ENCODE peak calls at places on chromosomes 16 and 17, in four cellular contexts. One of them, this sample, is unnamed.

GRCh38 chr17:80899402-80900268 is 92.0 kb upstream of the CHMP6 start:
- DNase-seq in hepatic stellate cell: peak
- DNase-seq in AG04450: no peak
- DNase-seq in AG09309: no peak
- DNase-seq in this sample: no peak

GRCh38 chr16:10600792-10601443 is 20.5 kb upstream of the EMP2 start:
- DNase-seq in hepatic stellate cell: no peak
- DNase-seq in AG04450: no peak
- DNase-seq in AG09309: peak
- DNase-seq in this sample: no peak

GRCh38 chr17:81659038-81659437 is 2.7 kb upstream of the PDE6G start:
- DNase-seq in hepatic stellate cell: no peak
- DNase-seq in AG04450: no peak
- DNase-seq in AG09309: no peak
- DNase-seq in this sample: no peak

GRCh38 chr16:83233153-83233552 is 574.6 kb upstream of the HSBP1 start:
- DNase-seq in hepatic stellate cell: peak
- DNase-seq in AG04450: no peak
- DNase-seq in AG09309: no peak
- DNase-seq in this sample: peak

GRCh38 chr16:89722392-89723278 is 1.3 kb downstream of the ZNF276 start:
- DNase-seq in hepatic stellate cell: no peak
- DNase-seq in AG04450: no peak
- DNase-seq in AG09309: no peak
- DNase-seq in this sample: peak

GRCh38 chr16:19168173-19169080 is at the start of gene SYT17:
- DNase-seq in hepatic stellate cell: no peak
- DNase-seq in AG04450: no peak
- DNase-seq in AG09309: no peak
- DNase-seq in this sample: peak

GRCh38 chr17:1649844-1650409 is at the start of gene RILP:
- DNase-seq in hepatic stellate cell: peak
- DNase-seq in AG04450: no peak
- DNase-seq in AG09309: no peak
- DNase-seq in this sample: peak

GRCh38 chr17:50687200-50688066 is 20.3 kb downstream of the ANKRD40 start:
- DNase-seq in hepatic stellate cell: no peak
- DNase-seq in AG04450: no peak
- DNase-seq in AG09309: no peak
- DNase-seq in this sample: peak

GRCh38 chr16:4339909-4340308 is 11.2 kb downstream of the PAM16 start:
- DNase-seq in hepatic stellate cell: no peak
- DNase-seq in AG04450: peak
- DNase-seq in AG09309: no peak
- DNase-seq in this sample: peak

GRCh38 chr17:77473615-77474226 is 333.0 kb downstream of the SEC14L1 start:
- DNase-seq in hepatic stellate cell: no peak
- DNase-seq in AG04450: no peak
- DNase-seq in AG09309: no peak
- DNase-seq in this sample: no peak

GRCh38 chr16:80666378-80667257 is 125.8 kb downstream of the DYNLRB2 start:
- DNase-seq in hepatic stellate cell: no peak
- DNase-seq in AG04450: no peak
- DNase-seq in AG09309: no peak
- DNase-seq in this sample: no peak

GRCh38 chr16:1770328-1771071 is 843 bp downstream of the NME3 start:
- DNase-seq in hepatic stellate cell: peak
- DNase-seq in AG04450: no peak
- DNase-seq in AG09309: no peak
- DNase-seq in this sample: peak

GRCh38 chr17:50028207-50029120 is 27.4 kb upstream of the ITGA3 start:
- DNase-seq in hepatic stellate cell: no peak
- DNase-seq in AG04450: no peak
- DNase-seq in AG09309: peak
- DNase-seq in this sample: peak

GRCh38 chr17:28347261-28347891 is 10.0 kb downstream of the POLDIP2 start:
- DNase-seq in hepatic stellate cell: peak
- DNase-seq in AG04450: peak
- DNase-seq in AG09309: peak
- DNase-seq in this sample: peak

GRCh38 chr16:84718-85452 is 6.9 kb downstream of the MPG start:
- DNase-seq in hepatic stellate cell: peak
- DNase-seq in AG04450: peak
- DNase-seq in AG09309: peak
- DNase-seq in this sample: peak

GRCh38 chr17:56956992-56957391 is 3.9 kb downstream of the COIL start:
- DNase-seq in hepatic stellate cell: no peak
- DNase-seq in AG04450: no peak
- DNase-seq in AG09309: no peak
- DNase-seq in this sample: no peak

GRCh38 chr17:42423766-42424165 is 710 bp upstream of the CAVIN1 start:
- DNase-seq in hepatic stellate cell: no peak
- DNase-seq in AG04450: no peak
- DNase-seq in AG09309: no peak
- DNase-seq in this sample: no peak

GRCh38 chr16:1784977-1785845 is 2.5 kb downstream of the NUBP2 start:
- DNase-seq in hepatic stellate cell: no peak
- DNase-seq in AG04450: no peak
- DNase-seq in AG09309: no peak
- DNase-seq in this sample: no peak

GRCh38 chr17:42832213-42832933 is 824 bp upstream of the PSME3 start:
- DNase-seq in hepatic stellate cell: no peak
- DNase-seq in AG04450: no peak
- DNase-seq in AG09309: no peak
- DNase-seq in this sample: no peak

GRCh38 chr17:74527756-74528155 is 3.5 kb downstream of the CD300LB start:
- DNase-seq in hepatic stellate cell: no peak
- DNase-seq in AG04450: no peak
- DNase-seq in AG09309: no peak
- DNase-seq in this sample: no peak

GRCh38 chr17:28133562-28133970 is 91.1 kb downstream of the NLK start:
- DNase-seq in hepatic stellate cell: peak
- DNase-seq in AG04450: no peak
- DNase-seq in AG09309: no peak
- DNase-seq in this sample: peak

GRCh38 chr17:1882836-1883235 is 53.0 kb downstream of the RPA1 start:
- DNase-seq in hepatic stellate cell: peak
- DNase-seq in AG04450: no peak
- DNase-seq in AG09309: no peak
- DNase-seq in this sample: peak

GRCh38 chr17:2178798-2179505 is 124.0 kb downstream of the HIC1 start:
- DNase-seq in hepatic stellate cell: no peak
- DNase-seq in AG04450: no peak
- DNase-seq in AG09309: no peak
- DNase-seq in this sample: no peak

GRCh38 chr16:30637952-30638351 is 12.8 kb upstream of the PRR14 start:
- DNase-seq in hepatic stellate cell: no peak
- DNase-seq in AG04450: no peak
- DNase-seq in AG09309: no peak
- DNase-seq in this sample: peak

GRCh38 chr16:75471723-75472634 is 7.5 kb upstream of the TMEM170A start:
- DNase-seq in hepatic stellate cell: peak
- DNase-seq in AG04450: peak
- DNase-seq in AG09309: peak
- DNase-seq in this sample: peak